ENCODE peak calls at places on chromosomes 12 and 14, in eight cellular contexts. One of them, this sample, is unnamed.

GRCh38 chr14:100714205-100714781 is 12.4 kb upstream of the DLK1 start:
- DNase-seq in kidney epithelial cell: no peak
- DNase-seq in fibroblast of mammary gland: no peak
- DNase-seq in Caco-2: no peak
- DNase-seq in epithelial cell of esophagus: no peak
- DNase-seq in heart right ventricle: no peak
- DNase-seq in cardiac muscle cell: no peak
- DNase-seq in heart left ventricle: no peak
- DNase-seq in this sample: no peak

GRCh38 chr14:55265197-55265596 is 6.0 kb upstream of the FBXO34 start:
- DNase-seq in kidney epithelial cell: no peak
- DNase-seq in fibroblast of mammary gland: no peak
- DNase-seq in Caco-2: no peak
- DNase-seq in epithelial cell of esophagus: no peak
- DNase-seq in heart right ventricle: no peak
- DNase-seq in cardiac muscle cell: no peak
- DNase-seq in heart left ventricle: no peak
- DNase-seq in this sample: no peak

GRCh38 chr12:127280393-127281275 is 986.3 kb upstream of the TMEM132C start:
- DNase-seq in kidney epithelial cell: no peak
- DNase-seq in fibroblast of mammary gland: peak
- DNase-seq in Caco-2: peak
- DNase-seq in epithelial cell of esophagus: peak
- DNase-seq in heart right ventricle: no peak
- DNase-seq in cardiac muscle cell: peak
- DNase-seq in heart left ventricle: peak
- DNase-seq in this sample: peak

GRCh38 chr12:26188641-26189040 is 6.7 kb upstream of the SSPN start:
- DNase-seq in kidney epithelial cell: no peak
- DNase-seq in fibroblast of mammary gland: peak
- DNase-seq in Caco-2: no peak
- DNase-seq in epithelial cell of esophagus: peak
- DNase-seq in heart right ventricle: no peak
- DNase-seq in cardiac muscle cell: no peak
- DNase-seq in heart left ventricle: no peak
- DNase-seq in this sample: no peak

GRCh38 chr12:16076553-16076952 is 165.4 kb downstream of the DERA start:
- DNase-seq in kidney epithelial cell: peak
- DNase-seq in fibroblast of mammary gland: peak
- DNase-seq in Caco-2: peak
- DNase-seq in epithelial cell of esophagus: peak
- DNase-seq in heart right ventricle: no peak
- DNase-seq in cardiac muscle cell: peak
- DNase-seq in heart left ventricle: no peak
- DNase-seq in this sample: no peak

GRCh38 chr12:70815866-70816470 is 104.6 kb downstream of the PTPRR start:
- DNase-seq in kidney epithelial cell: no peak
- DNase-seq in fibroblast of mammary gland: no peak
- DNase-seq in Caco-2: no peak
- DNase-seq in epithelial cell of esophagus: peak
- DNase-seq in heart right ventricle: no peak
- DNase-seq in cardiac muscle cell: no peak
- DNase-seq in heart left ventricle: no peak
- DNase-seq in this sample: peak

GRCh38 chr14:99853206-99853605 is 60.0 kb downstream of the EML1 start:
- DNase-seq in kidney epithelial cell: no peak
- DNase-seq in fibroblast of mammary gland: no peak
- DNase-seq in Caco-2: no peak
- DNase-seq in epithelial cell of esophagus: no peak
- DNase-seq in heart right ventricle: no peak
- DNase-seq in cardiac muscle cell: no peak
- DNase-seq in heart left ventricle: peak
- DNase-seq in this sample: no peak

GRCh38 chr12:72889791-72890190 is 617.6 kb downstream of the TRHDE start:
- DNase-seq in kidney epithelial cell: no peak
- DNase-seq in fibroblast of mammary gland: no peak
- DNase-seq in Caco-2: no peak
- DNase-seq in epithelial cell of esophagus: no peak
- DNase-seq in heart right ventricle: no peak
- DNase-seq in cardiac muscle cell: no peak
- DNase-seq in heart left ventricle: no peak
- DNase-seq in this sample: no peak

GRCh38 chr14:89399594-89400068 is 17.4 kb downstream of the FOXN3 start:
- DNase-seq in kidney epithelial cell: peak
- DNase-seq in fibroblast of mammary gland: peak
- DNase-seq in Caco-2: peak
- DNase-seq in epithelial cell of esophagus: peak
- DNase-seq in heart right ventricle: peak
- DNase-seq in cardiac muscle cell: peak
- DNase-seq in heart left ventricle: no peak
- DNase-seq in this sample: no peak

GRCh38 chr12:121590476-121591143 is 9.8 kb upstream of the KDM2B start:
- DNase-seq in kidney epithelial cell: no peak
- DNase-seq in fibroblast of mammary gland: peak
- DNase-seq in Caco-2: no peak
- DNase-seq in epithelial cell of esophagus: peak
- DNase-seq in heart right ventricle: peak
- DNase-seq in cardiac muscle cell: peak
- DNase-seq in heart left ventricle: no peak
- DNase-seq in this sample: no peak

GRCh38 chr12:60266381-60266852 is 670.6 kb downstream of the SLC16A7 start:
- DNase-seq in kidney epithelial cell: no peak
- DNase-seq in fibroblast of mammary gland: peak
- DNase-seq in Caco-2: peak
- DNase-seq in epithelial cell of esophagus: peak
- DNase-seq in heart right ventricle: no peak
- DNase-seq in cardiac muscle cell: no peak
- DNase-seq in heart left ventricle: no peak
- DNase-seq in this sample: no peak

GRCh38 chr14:75553761-75554160 is 24.7 kb upstream of the FLVCR2 start:
- DNase-seq in kidney epithelial cell: no peak
- DNase-seq in fibroblast of mammary gland: no peak
- DNase-seq in Caco-2: no peak
- DNase-seq in epithelial cell of esophagus: no peak
- DNase-seq in heart right ventricle: no peak
- DNase-seq in cardiac muscle cell: no peak
- DNase-seq in heart left ventricle: no peak
- DNase-seq in this sample: no peak

GRCh38 chr12:124125472-124125871 is 152.5 kb downstream of the ZNF664 start:
- DNase-seq in kidney epithelial cell: peak
- DNase-seq in fibroblast of mammary gland: no peak
- DNase-seq in Caco-2: no peak
- DNase-seq in epithelial cell of esophagus: peak
- DNase-seq in heart right ventricle: no peak
- DNase-seq in cardiac muscle cell: no peak
- DNase-seq in heart left ventricle: no peak
- DNase-seq in this sample: no peak

GRCh38 chr12:116481726-116482125 is 77.5 kb upstream of the MAP1LC3B2 start:
- DNase-seq in kidney epithelial cell: no peak
- DNase-seq in fibroblast of mammary gland: no peak
- DNase-seq in Caco-2: no peak
- DNase-seq in epithelial cell of esophagus: no peak
- DNase-seq in heart right ventricle: no peak
- DNase-seq in cardiac muscle cell: no peak
- DNase-seq in heart left ventricle: no peak
- DNase-seq in this sample: no peak

GRCh38 chr12:132617822-132618682 is 524 bp upstream of the P2RX2 start:
- DNase-seq in kidney epithelial cell: no peak
- DNase-seq in fibroblast of mammary gland: no peak
- DNase-seq in Caco-2: no peak
- DNase-seq in epithelial cell of esophagus: no peak
- DNase-seq in heart right ventricle: no peak
- DNase-seq in cardiac muscle cell: no peak
- DNase-seq in heart left ventricle: no peak
- DNase-seq in this sample: peak

GRCh38 chr12:81375969-81376368 is 298.1 kb downstream of the ACSS3 start:
- DNase-seq in kidney epithelial cell: no peak
- DNase-seq in fibroblast of mammary gland: no peak
- DNase-seq in Caco-2: no peak
- DNase-seq in epithelial cell of esophagus: no peak
- DNase-seq in heart right ventricle: no peak
- DNase-seq in cardiac muscle cell: no peak
- DNase-seq in heart left ventricle: no peak
- DNase-seq in this sample: no peak

GRCh38 chr12:115500872-115501271 is 776.6 kb downstream of the MED13L start:
- DNase-seq in kidney epithelial cell: no peak
- DNase-seq in fibroblast of mammary gland: peak
- DNase-seq in Caco-2: no peak
- DNase-seq in epithelial cell of esophagus: no peak
- DNase-seq in heart right ventricle: no peak
- DNase-seq in cardiac muscle cell: peak
- DNase-seq in heart left ventricle: no peak
- DNase-seq in this sample: no peak

GRCh38 chr12:117538032-117538690 is 176.7 kb upstream of the NOS1 start:
- DNase-seq in kidney epithelial cell: no peak
- DNase-seq in fibroblast of mammary gland: no peak
- DNase-seq in Caco-2: no peak
- DNase-seq in epithelial cell of esophagus: no peak
- DNase-seq in heart right ventricle: no peak
- DNase-seq in cardiac muscle cell: no peak
- DNase-seq in heart left ventricle: no peak
- DNase-seq in this sample: no peak

GRCh38 chr14:36524874-36525745 is 5.1 kb upstream of the NKX2-1 start:
- DNase-seq in kidney epithelial cell: no peak
- DNase-seq in fibroblast of mammary gland: peak
- DNase-seq in Caco-2: peak
- DNase-seq in epithelial cell of esophagus: peak
- DNase-seq in heart right ventricle: no peak
- DNase-seq in cardiac muscle cell: peak
- DNase-seq in heart left ventricle: no peak
- DNase-seq in this sample: no peak
- H3K4me3 ChIP-seq in kidney epithelial cell: no peak
- H3K4me3 ChIP-seq in fibroblast of mammary gland: no peak
- H3K4me3 ChIP-seq in Caco-2: no peak
- H3K4me3 ChIP-seq in epithelial cell of esophagus: peak
- H3K4me3 ChIP-seq in heart right ventricle: no peak
- H3K4me3 ChIP-seq in cardiac muscle cell: no peak
- H3K4me3 ChIP-seq in heart left ventricle: no peak
- H3K4me3 ChIP-seq in this sample: no peak

DNA sequence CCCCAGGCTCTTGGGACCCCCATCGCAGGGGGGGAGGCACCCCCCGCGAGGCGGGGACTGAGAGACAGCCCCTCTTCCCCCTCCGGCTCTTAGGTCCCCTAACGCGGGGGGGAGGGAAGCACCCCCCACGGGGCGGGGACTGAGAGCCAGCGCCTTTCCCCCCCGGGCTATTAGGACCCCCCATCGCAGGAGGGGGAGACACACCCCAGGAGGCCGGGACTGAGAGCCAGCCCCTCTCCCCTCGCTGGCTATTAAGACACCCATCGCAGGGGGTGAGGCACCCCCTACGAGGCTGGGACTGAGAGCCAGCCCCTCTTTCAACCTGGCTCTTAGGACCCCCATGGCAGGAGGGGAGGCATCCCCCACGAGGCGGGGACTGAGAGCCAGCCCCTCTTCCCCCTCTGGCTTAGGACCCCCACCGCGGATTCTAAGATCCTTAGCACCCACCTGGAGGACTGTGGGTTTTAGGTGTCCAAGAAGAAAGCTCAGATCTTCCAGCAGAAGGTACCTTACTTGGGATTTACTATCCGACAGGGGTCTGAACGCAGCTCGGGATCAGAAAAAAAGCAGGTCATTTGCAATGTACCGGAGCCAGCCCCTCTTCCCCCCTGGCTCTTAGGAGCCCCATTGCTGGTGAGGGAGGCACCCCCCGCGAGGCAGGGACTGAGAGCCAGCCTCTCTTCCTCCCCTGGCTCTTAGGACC is 197.8 kb upstream of the PZP start:
- DNase-seq in kidney epithelial cell: no peak
- DNase-seq in fibroblast of mammary gland: no peak
- DNase-seq in Caco-2: no peak
- DNase-seq in epithelial cell of esophagus: no peak
- DNase-seq in heart right ventricle: no peak
- DNase-seq in cardiac muscle cell: no peak
- DNase-seq in heart left ventricle: no peak
- DNase-seq in this sample: no peak
- H3K4me3 ChIP-seq in kidney epithelial cell: no peak
- H3K4me3 ChIP-seq in fibroblast of mammary gland: no peak
- H3K4me3 ChIP-seq in Caco-2: no peak
- H3K4me3 ChIP-seq in epithelial cell of esophagus: no peak
- H3K4me3 ChIP-seq in heart right ventricle: no peak
- H3K4me3 ChIP-seq in cardiac muscle cell: no peak
- H3K4me3 ChIP-seq in heart left ventricle: no peak
- H3K4me3 ChIP-seq in this sample: no peak

DNA sequence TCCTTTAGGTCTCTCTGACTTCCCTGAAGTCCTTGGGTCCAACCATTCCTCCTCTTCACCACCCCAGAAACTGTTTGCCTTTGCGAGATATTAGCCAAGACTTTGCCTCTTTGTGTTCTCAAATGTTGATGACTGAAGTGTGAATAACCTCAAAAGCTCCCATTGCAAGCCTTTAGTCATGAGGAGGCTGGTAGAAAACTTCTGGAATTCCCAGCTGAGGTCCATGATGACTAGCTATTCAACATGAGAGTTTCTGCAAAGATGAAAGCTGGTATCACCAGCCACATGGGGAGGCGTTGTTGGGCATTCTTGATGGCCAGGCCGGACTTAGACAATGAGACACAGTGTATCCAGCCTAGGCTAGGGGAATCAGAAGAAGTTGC is 111.7 kb downstream of the TBX5 start:
- DNase-seq in kidney epithelial cell: no peak
- DNase-seq in fibroblast of mammary gland: peak
- DNase-seq in Caco-2: no peak
- DNase-seq in epithelial cell of esophagus: no peak
- DNase-seq in heart right ventricle: no peak
- DNase-seq in cardiac muscle cell: no peak
- DNase-seq in heart left ventricle: no peak
- DNase-seq in this sample: no peak
- H3K4me3 ChIP-seq in kidney epithelial cell: no peak
- H3K4me3 ChIP-seq in fibroblast of mammary gland: no peak
- H3K4me3 ChIP-seq in Caco-2: no peak
- H3K4me3 ChIP-seq in epithelial cell of esophagus: no peak
- H3K4me3 ChIP-seq in heart right ventricle: no peak
- H3K4me3 ChIP-seq in cardiac muscle cell: no peak
- H3K4me3 ChIP-seq in heart left ventricle: no peak
- H3K4me3 ChIP-seq in this sample: no peak

DNA sequence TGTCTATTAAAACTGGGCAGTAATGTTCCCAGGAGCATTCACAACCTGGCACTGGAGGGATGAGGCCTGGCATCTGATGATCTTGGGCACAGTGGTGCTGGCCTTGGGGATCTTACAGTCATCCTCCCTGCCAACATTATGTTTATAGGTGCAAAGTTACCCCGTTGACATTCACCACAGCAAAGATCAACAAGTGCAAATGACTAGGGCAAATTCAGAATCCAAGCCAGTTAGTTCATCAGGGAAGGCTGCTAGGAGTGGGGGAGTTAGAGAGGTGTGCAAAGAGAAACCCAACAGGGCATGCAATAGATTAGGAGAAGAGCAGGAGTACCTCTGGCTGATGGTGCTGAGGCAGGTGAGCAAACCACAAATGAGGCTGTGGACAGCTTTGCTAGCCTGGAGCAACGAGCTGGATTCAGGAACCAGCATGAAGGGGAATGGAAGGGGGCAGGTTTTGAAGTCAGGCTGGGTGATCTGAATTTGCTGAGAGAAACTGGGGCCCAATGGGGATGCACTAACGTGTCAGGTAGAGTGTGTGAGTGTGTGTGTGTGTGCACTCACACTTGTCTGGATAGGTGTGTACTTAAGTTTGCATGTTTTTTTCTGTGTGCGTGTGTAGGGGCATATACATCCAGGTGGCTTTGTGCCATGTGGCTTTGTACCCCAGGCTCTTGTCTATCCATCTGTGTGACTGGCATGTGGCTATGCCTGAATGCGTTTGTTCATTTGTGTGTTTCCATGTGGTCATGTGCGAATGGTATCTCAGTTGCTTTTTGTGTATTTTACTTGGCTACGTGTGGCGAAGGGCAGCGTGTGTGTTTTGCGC is 1.6 kb downstream of the CISTR start:
- DNase-seq in kidney epithelial cell: no peak
- DNase-seq in fibroblast of mammary gland: no peak
- DNase-seq in Caco-2: no peak
- DNase-seq in epithelial cell of esophagus: no peak
- DNase-seq in heart right ventricle: no peak
- DNase-seq in cardiac muscle cell: no peak
- DNase-seq in heart left ventricle: no peak
- DNase-seq in this sample: no peak
- H3K4me3 ChIP-seq in kidney epithelial cell: no peak
- H3K4me3 ChIP-seq in fibroblast of mammary gland: no peak
- H3K4me3 ChIP-seq in Caco-2: no peak
- H3K4me3 ChIP-seq in epithelial cell of esophagus: no peak
- H3K4me3 ChIP-seq in heart right ventricle: no peak
- H3K4me3 ChIP-seq in cardiac muscle cell: no peak
- H3K4me3 ChIP-seq in heart left ventricle: peak
- H3K4me3 ChIP-seq in this sample: no peak

This sample was measured in mucosa of descending colon.